ENCODE peak calls at places on chromosomes 5 and 9, in five cellular contexts. One of them, this sample, is unnamed. For H3K36me3, the result is how much of the 10 kb centered on the place peaks cover.

GRCh38 chr5:171521679-171522078 is 102.2 kb downstream of the FGF18 start:
- DNase-seq in trophoblast cell: peak
- DNase-seq in mesenchymal stem cell: no peak
- DNase-seq in IMR-90: no peak
- DNase-seq in neuronal stem cell: no peak
- DNase-seq in this sample: no peak

GRCh38 chr9:112629890-112630485 is 87.9 kb downstream of the INIP start:
- DNase-seq in mesenchymal stem cell: no peak
- DNase-seq in trophoblast cell: no peak
- DNase-seq in IMR-90: no peak
- DNase-seq in neuronal stem cell: peak
- DNase-seq in this sample: no peak

GRCh38 chr5:13932561-13932960 is 11.9 kb downstream of the DNAH5 start:
- DNase-seq in trophoblast cell: no peak
- DNase-seq in IMR-90: no peak
- DNase-seq in neuronal stem cell: no peak
- DNase-seq in mesenchymal stem cell: no peak
- DNase-seq in this sample: no peak

GRCh38 chr5:75603421-75603820 is 7.8 kb upstream of the ANKDD1B start:
- DNase-seq in IMR-90: peak
- DNase-seq in trophoblast cell: peak
- DNase-seq in mesenchymal stem cell: peak
- DNase-seq in neuronal stem cell: no peak
- DNase-seq in this sample: no peak

GRCh38 chr9:119370816-119371215 is 1.6 kb upstream of the BRINP1 start:
- DNase-seq in trophoblast cell: peak
- DNase-seq in IMR-90: peak
- DNase-seq in neuronal stem cell: peak
- DNase-seq in mesenchymal stem cell: peak
- DNase-seq in this sample: no peak

GRCh38 chr5:178325311-178326053 is 92.9 kb upstream of the PHYKPL start:
- DNase-seq in mesenchymal stem cell: no peak
- DNase-seq in IMR-90: no peak
- DNase-seq in neuronal stem cell: no peak
- DNase-seq in trophoblast cell: no peak
- DNase-seq in this sample: no peak

GRCh38 chr9:94002316-94003140 is 47.4 kb upstream of the BARX1 start:
- DNase-seq in IMR-90: peak
- DNase-seq in mesenchymal stem cell: peak
- DNase-seq in trophoblast cell: peak
- DNase-seq in neuronal stem cell: peak
- DNase-seq in this sample: no peak

GRCh38 chr9:122346478-122347347 is 24.1 kb upstream of the PTGS1 start:
- DNase-seq in neuronal stem cell: no peak
- DNase-seq in trophoblast cell: peak
- DNase-seq in mesenchymal stem cell: peak
- DNase-seq in IMR-90: no peak
- DNase-seq in this sample: peak

GRCh38 chr9:2320126-2320525 is 301.5 kb upstream of the VLDLR start:
- DNase-seq in neuronal stem cell: no peak
- DNase-seq in mesenchymal stem cell: peak
- DNase-seq in trophoblast cell: peak
- DNase-seq in IMR-90: peak
- DNase-seq in this sample: no peak

GRCh38 chr5:24621809-24622208 is 23.0 kb downstream of the CDH10 start:
- DNase-seq in IMR-90: no peak
- DNase-seq in trophoblast cell: no peak
- DNase-seq in neuronal stem cell: no peak
- DNase-seq in mesenchymal stem cell: peak
- DNase-seq in this sample: no peak

GRCh38 chr9:132712753-132713152 is 42.5 kb downstream of the GTF3C4 start:
- DNase-seq in trophoblast cell: no peak
- DNase-seq in mesenchymal stem cell: no peak
- DNase-seq in neuronal stem cell: no peak
- DNase-seq in IMR-90: no peak
- DNase-seq in this sample: no peak

GRCh38 chr9:103839197-103839596 is 254.9 kb upstream of the SMC2 start:
- DNase-seq in IMR-90: no peak
- DNase-seq in mesenchymal stem cell: no peak
- DNase-seq in neuronal stem cell: no peak
- DNase-seq in trophoblast cell: no peak
- DNase-seq in this sample: no peak

GRCh38 chr5:89351232-89351631 is 468.2 kb upstream of the MEF2C start:
- DNase-seq in IMR-90: peak
- DNase-seq in trophoblast cell: peak
- DNase-seq in mesenchymal stem cell: peak
- DNase-seq in neuronal stem cell: no peak
- DNase-seq in this sample: no peak

GRCh38 chr9:83130541-83130940 is 67.6 kb upstream of the RASEF start:
- DNase-seq in mesenchymal stem cell: peak
- DNase-seq in trophoblast cell: no peak
- DNase-seq in neuronal stem cell: no peak
- DNase-seq in IMR-90: no peak
- DNase-seq in this sample: no peak

GRCh38 chr5:135887447-135887864 is 8.2 kb downstream of the IL9 start:
- DNase-seq in trophoblast cell: peak
- DNase-seq in neuronal stem cell: peak
- DNase-seq in IMR-90: peak
- DNase-seq in mesenchymal stem cell: peak
- DNase-seq in this sample: peak

GRCh38 chr5:160369990-160370712 is at the start of gene C1QTNF2:
- DNase-seq in IMR-90: peak
- DNase-seq in mesenchymal stem cell: peak
- DNase-seq in trophoblast cell: peak
- DNase-seq in neuronal stem cell: peak
- DNase-seq in this sample: no peak

GRCh38 chr9:101442248-101443136 is 6.9 kb upstream of the ALDOB start:
- DNase-seq in mesenchymal stem cell: no peak
- DNase-seq in IMR-90: no peak
- DNase-seq in neuronal stem cell: no peak
- DNase-seq in trophoblast cell: no peak
- DNase-seq in this sample: no peak

GRCh38 chr9:107137495-107138202 is 145.4 kb upstream of the RAD23B start:
- DNase-seq in neuronal stem cell: no peak
- DNase-seq in trophoblast cell: peak
- DNase-seq in mesenchymal stem cell: peak
- DNase-seq in IMR-90: peak
- DNase-seq in this sample: no peak

GRCh38 chr5:150485770-150486401 is 22.0 kb upstream of the NDST1 start:
- DNase-seq in trophoblast cell: peak
- DNase-seq in mesenchymal stem cell: peak
- DNase-seq in neuronal stem cell: peak
- DNase-seq in IMR-90: peak
- DNase-seq in this sample: peak

GRCh38 chr9:7376838-7377237 is 422.7 kb downstream of the DMAC1 start:
- DNase-seq in IMR-90: no peak
- DNase-seq in neuronal stem cell: no peak
- DNase-seq in trophoblast cell: no peak
- DNase-seq in mesenchymal stem cell: no peak
- DNase-seq in this sample: no peak

GRCh38 chr5:157994906-157995519 is 136.1 kb upstream of the CLINT1 start:
- DNase-seq in mesenchymal stem cell: peak
- DNase-seq in neuronal stem cell: peak
- DNase-seq in trophoblast cell: peak
- DNase-seq in IMR-90: peak
- DNase-seq in this sample: peak

GRCh38 chr5:79935992-79936643 is 54.9 kb downstream of the MTX3 start:
- DNase-seq in trophoblast cell: no peak
- DNase-seq in neuronal stem cell: no peak
- DNase-seq in mesenchymal stem cell: peak
- DNase-seq in IMR-90: peak
- DNase-seq in this sample: no peak

GRCh38 chr9:126128494-126129142 is 198.0 kb upstream of the MVB12B start:
- DNase-seq in neuronal stem cell: no peak
- DNase-seq in trophoblast cell: peak
- DNase-seq in IMR-90: no peak
- DNase-seq in mesenchymal stem cell: no peak
- DNase-seq in this sample: peak

GRCh38 chr5:146359836-146360235 is 21.2 kb downstream of the POU4F3 start:
- DNase-seq in trophoblast cell: no peak
- DNase-seq in IMR-90: no peak
- DNase-seq in neuronal stem cell: no peak
- DNase-seq in mesenchymal stem cell: no peak
- DNase-seq in this sample: no peak

DNA sequence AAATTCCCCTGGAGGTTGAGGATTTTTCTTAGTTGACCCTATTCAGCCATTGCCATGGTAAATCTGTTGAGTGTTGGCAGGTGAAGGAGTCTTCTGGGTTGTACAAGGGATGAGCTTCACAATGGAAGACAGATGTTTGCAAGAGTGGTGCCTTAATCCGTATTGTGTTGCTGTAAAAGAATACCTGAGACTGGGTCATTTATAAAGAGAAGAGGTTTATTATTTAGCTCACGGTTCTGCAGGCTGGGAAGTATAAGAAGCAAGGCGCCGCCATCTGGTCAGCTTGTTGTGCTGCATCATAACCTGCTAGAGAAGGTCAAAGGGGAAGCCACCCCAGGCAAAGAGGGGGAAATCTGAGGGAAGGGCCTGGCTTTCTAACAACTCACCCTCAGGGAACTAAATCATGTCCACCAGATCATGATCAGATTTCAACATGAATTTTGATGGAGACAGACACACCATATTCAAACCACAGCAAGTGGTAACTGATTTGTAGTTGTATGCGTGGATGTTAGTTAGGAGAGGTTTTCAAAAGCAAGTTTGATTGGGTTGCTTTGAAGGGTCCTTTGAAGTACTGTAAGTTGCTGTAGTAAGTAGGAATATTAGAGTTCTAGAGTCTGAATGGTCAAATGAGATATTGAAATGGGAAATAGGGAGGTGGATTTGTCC is 2.5 kb downstream of the TNPO1 start:
- DNase-seq in trophoblast cell: peak
- DNase-seq in IMR-90: peak
- DNase-seq in neuronal stem cell: peak
- DNase-seq in mesenchymal stem cell: peak
- DNase-seq in this sample: peak
- H3K18ac ChIP-seq in trophoblast cell: no peak
- H3K18ac ChIP-seq in IMR-90: peak
- H3K18ac ChIP-seq in neuronal stem cell: no peak
- H3K18ac ChIP-seq in mesenchymal stem cell: no peak
- H3K18ac ChIP-seq in this sample: no peak

DNA sequence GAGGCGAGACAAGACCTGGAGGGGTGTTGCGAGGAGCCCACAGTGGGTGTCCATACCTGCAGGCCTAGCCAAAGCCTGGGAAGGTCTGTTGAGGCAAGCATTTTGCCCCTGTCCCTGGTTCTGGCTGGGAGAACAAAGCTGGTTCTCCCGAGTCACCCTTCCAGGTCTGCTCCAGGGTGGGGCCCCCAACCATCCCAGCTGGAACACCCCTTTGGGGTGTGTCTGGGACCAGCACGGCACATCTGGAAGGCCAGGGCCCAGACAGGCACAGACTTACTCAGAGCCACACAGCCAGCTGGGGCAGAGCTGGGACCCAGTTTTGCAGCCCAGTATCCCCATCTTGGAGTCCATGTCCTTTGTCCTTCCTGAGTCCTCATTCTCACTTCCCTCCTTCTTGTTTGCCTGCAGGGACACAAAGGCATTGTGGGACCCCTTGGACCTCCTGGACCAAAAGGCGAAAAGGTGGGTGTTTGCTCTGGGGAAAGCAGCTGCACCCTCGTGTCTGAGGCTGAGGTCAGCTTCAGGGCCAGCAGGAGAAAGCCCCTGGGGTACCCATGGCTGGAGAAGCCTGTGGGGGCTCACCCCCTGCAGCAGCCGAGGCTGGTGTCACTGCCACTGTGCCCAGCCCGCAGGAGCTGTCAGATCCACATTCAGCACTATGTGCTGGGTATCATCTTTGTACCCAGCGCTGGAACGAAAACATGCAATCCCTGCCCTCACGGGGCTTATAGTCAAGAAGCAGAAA is 38.4 kb upstream of the ORM1 start:
- DNase-seq in mesenchymal stem cell: no peak
- DNase-seq in IMR-90: no peak
- DNase-seq in neuronal stem cell: no peak
- DNase-seq in trophoblast cell: no peak
- DNase-seq in this sample: no peak
- H3K36me3 ChIP-seq in mesenchymal stem cell: under half
- H3K36me3 ChIP-seq in IMR-90: under half
- H3K36me3 ChIP-seq in neuronal stem cell: under half
- H3K36me3 ChIP-seq in trophoblast cell: under half
- H3K36me3 ChIP-seq in this sample: under half

DNA sequence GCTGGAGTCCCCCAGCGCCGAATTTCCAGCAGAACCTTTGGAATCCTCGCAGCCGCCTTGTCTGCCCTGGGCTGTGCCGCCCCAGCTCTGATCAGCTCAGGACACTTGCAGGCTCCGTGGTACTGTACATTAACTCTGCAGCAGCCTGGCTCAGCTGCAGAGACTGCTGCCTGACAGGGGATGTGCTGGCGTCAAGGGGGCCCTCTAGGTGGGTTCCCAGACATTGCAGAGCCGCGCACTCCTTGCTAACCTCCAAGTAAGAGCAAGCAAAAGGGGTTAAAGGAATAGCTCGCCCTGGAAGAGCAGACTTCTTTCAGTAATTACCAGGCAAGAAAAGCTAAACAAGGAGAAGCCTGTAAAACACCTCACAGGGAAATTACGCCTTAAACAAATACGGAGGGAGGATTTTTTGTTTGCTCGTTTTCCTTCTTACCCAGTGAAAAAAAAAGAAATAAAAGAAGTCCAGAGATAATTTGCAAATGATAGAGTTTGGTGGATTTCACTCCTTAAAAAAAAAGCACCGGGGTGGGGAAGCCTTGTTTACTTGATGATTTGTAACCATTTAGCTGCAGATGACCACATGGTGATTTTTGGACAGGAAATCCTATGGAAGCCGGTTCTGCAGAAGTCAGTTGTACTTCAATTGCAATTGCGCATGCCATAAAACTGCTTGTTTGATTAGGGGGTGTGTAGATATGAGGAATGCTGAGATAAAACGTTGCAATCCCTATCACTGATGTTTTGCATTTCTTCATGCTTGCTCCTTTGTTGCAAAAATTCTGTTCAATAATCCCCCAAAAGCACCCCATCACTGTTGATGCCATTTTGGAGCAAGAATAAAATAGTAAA is 305.8 kb downstream of the PDE4D start:
- DNase-seq in trophoblast cell: no peak
- DNase-seq in mesenchymal stem cell: peak
- DNase-seq in IMR-90: peak
- DNase-seq in neuronal stem cell: peak
- DNase-seq in this sample: peak
- H3K4ac ChIP-seq in trophoblast cell: no peak
- H3K4ac ChIP-seq in mesenchymal stem cell: no peak
- H3K4ac ChIP-seq in IMR-90: no peak
- H3K4ac ChIP-seq in neuronal stem cell: no peak
- H3K4ac ChIP-seq in this sample: no peak

GRCh38 chr5:170113517-170113891 is 7.8 kb downstream of the FOXI1 start:
- DNase-seq in trophoblast cell: no peak
- DNase-seq in IMR-90: no peak
- DNase-seq in mesenchymal stem cell: no peak
- DNase-seq in neuronal stem cell: no peak
- DNase-seq in this sample: no peak

GRCh38 chr5:170112876-170113516 is 7.3 kb downstream of the FOXI1 start:
- DNase-seq in mesenchymal stem cell: no peak
- DNase-seq in trophoblast cell: no peak
- DNase-seq in IMR-90: no peak
- DNase-seq in neuronal stem cell: no peak
- DNase-seq in this sample: no peak

GRCh38 chr5:170110403-170111087 is 4.8 kb downstream of the FOXI1 start:
- DNase-seq in trophoblast cell: peak
- DNase-seq in IMR-90: no peak
- DNase-seq in neuronal stem cell: no peak
- DNase-seq in mesenchymal stem cell: no peak
- DNase-seq in this sample: no peak

GRCh38 chr5:170109059-170110031 is 3.6 kb downstream of the FOXI1 start:
- DNase-seq in trophoblast cell: no peak
- DNase-seq in mesenchymal stem cell: no peak
- DNase-seq in neuronal stem cell: no peak
- DNase-seq in IMR-90: no peak
- DNase-seq in this sample: no peak

GRCh38 chr5:170111088-170111796 is 5.5 kb downstream of the FOXI1 start:
- DNase-seq in neuronal stem cell: no peak
- DNase-seq in mesenchymal stem cell: no peak
- DNase-seq in trophoblast cell: no peak
- DNase-seq in IMR-90: no peak
- DNase-seq in this sample: no peak
- H3K18ac ChIP-seq in neuronal stem cell: no peak
- H3K18ac ChIP-seq in mesenchymal stem cell: no peak
- H3K18ac ChIP-seq in trophoblast cell: no peak
- H3K18ac ChIP-seq in IMR-90: no peak
- H3K18ac ChIP-seq in this sample: no peak

This sample was measured in H1.